ENCODE peak calls at places on chromosomes 16 and 17, in nine cellular contexts. Y, K, Q, H, M, X, Z, S and R are unnamed samples.
A peak's percentile ranks its signal among the peaks of the same experiment; 100 is the strongest.

GRCh38 chr17:848402-848801 is 66.2 kb downstream of the MRM3 start:
- DNase-seq in Y (no peak), K (no peak), Q (no peak), H (no peak), M (no peak), X (no peak), Z (no peak), S (no peak), R (no peak)

GRCh38 chr17:80877095-80877828 is 114.4 kb upstream of the CHMP6 start:
- DNase-seq in Y (no peak), K (no peak), Q (no peak), H (no peak), M (peak; percentile 86), X (no peak), Z (peak; percentile 74), S (no peak), R (peak; percentile 87)

GRCh38 chr16:56068314-56068713 is 123.0 kb upstream of the GNAO1 start:
- DNase-seq in Y (no peak), K (no peak), Q (no peak), H (no peak), M (no peak), X (no peak), Z (no peak), S (no peak), R (no peak)

GRCh38 chr17:45098869-45099616 is 33.3 kb downstream of the PLCD3 start:
- DNase-seq in Y (peak; percentile 91), K (peak; percentile 88), Q (peak; percentile 97), H (peak; percentile 84), M (peak; percentile 76), X (peak; percentile 93), Z (peak; percentile 77), S (peak; percentile 92), R (peak; percentile 90)

GRCh38 chr16:17885659-17886200 is 415.0 kb upstream of the XYLT1 start:
- DNase-seq in Y (no peak), K (no peak), Q (peak; percentile 9), H (no peak), M (no peak), X (no peak), Z (no peak), S (no peak), R (no peak)

GRCh38 chr17:3531266-3532101 is 26.1 kb downstream of the TRPV3 start:
- DNase-seq in Y (peak; percentile 95), K (no peak), Q (no peak), H (no peak), M (no peak), X (no peak), Z (no peak), S (no peak), R (no peak)

GRCh38 chr17:58385359-58385899 is 31.9 kb downstream of the RNF43 start:
- DNase-seq in Y (no peak), K (no peak), Q (no peak), H (no peak), M (no peak), X (no peak), Z (no peak), S (no peak), R (no peak)

GRCh38 chr16:68229431-68230175 is 6.3 kb downstream of the ESRP2 start:
- DNase-seq in Y (peak; percentile 55), K (peak; percentile 24), Q (peak; percentile 75), H (no peak), M (peak; percentile 47), X (peak; percentile 68), Z (peak; percentile 67), S (peak; percentile 88), R (peak; percentile 63)

GRCh38 chr17:69574257-69575197 is 160.0 kb downstream of the MAP2K6 start:
- DNase-seq in Y (no peak), K (peak; percentile 44), Q (no peak), H (no peak), M (no peak), X (no peak), Z (no peak), S (no peak), R (no peak)

GRCh38 chr17:72445055-72445991 is 324.5 kb downstream of the SOX9 start:
- DNase-seq in Y (peak; percentile 32), K (no peak), Q (no peak), H (no peak), M (no peak), X (no peak), Z (no peak), S (no peak), R (no peak)

GRCh38 chr16:12188674-12189249 is 212.2 kb downstream of the SNX29 start:
- DNase-seq in Y (no peak), K (no peak), Q (no peak), H (no peak), M (no peak), X (no peak), Z (no peak), S (peak; percentile 66), R (no peak)

GRCh38 chr16:16042076-16042475 is 92.7 kb downstream of the ABCC1 start:
- DNase-seq in Y (peak; percentile 79), K (no peak), Q (no peak), H (peak; percentile 43), M (no peak), X (peak; percentile 49), Z (no peak), S (peak; percentile 69), R (no peak)

GRCh38 chr17:2222901-2223616 is 80.5 kb downstream of the SMG6 start:
- DNase-seq in Y (no peak), K (no peak), Q (no peak), H (no peak), M (peak; percentile 66), X (peak; percentile 44), Z (peak; percentile 37), S (peak; percentile 37), R (no peak)

GRCh38 chr16:84851192-84852127 is 31.7 kb downstream of the CRISPLD2 start:
- DNase-seq in Y (no peak), K (peak; percentile 63), Q (no peak), H (no peak), M (no peak), X (no peak), Z (no peak), S (peak; percentile 49), R (no peak)

GRCh38 chr17:77145635-77146632 is 5.2 kb downstream of the SEC14L1 start:
- DNase-seq in Y (peak; percentile 74), K (peak; percentile 44), Q (no peak), H (no peak), M (no peak), X (peak; percentile 77), Z (peak; percentile 28), S (peak; percentile 78), R (peak; percentile 68)

GRCh38 chr17:13646411-13646810 is 44.7 kb upstream of the HS3ST3A1 start:
- DNase-seq in Y (no peak), K (no peak), Q (no peak), H (no peak), M (no peak), X (no peak), Z (no peak), S (peak; percentile 60), R (no peak)

GRCh38 chr16:85396879-85397871 is 215.9 kb upstream of the GSE1 start:
- DNase-seq in Y (no peak), K (no peak), Q (no peak), H (no peak), M (no peak), X (no peak), Z (no peak), S (no peak), R (peak; percentile 68)

GRCh38 chr17:9057310-9057709 is 36.0 kb downstream of the NTN1 start:
- DNase-seq in Y (no peak), K (no peak), Q (no peak), H (no peak), M (no peak), X (no peak), Z (no peak), S (no peak), R (no peak)

GRCh38 chr17:44909681-44910144 is 5.6 kb downstream of the GFAP start:
- DNase-seq in Y (no peak), K (no peak), Q (no peak), H (no peak), M (no peak), X (no peak), Z (no peak), S (peak; percentile 71), R (no peak)

GRCh38 chr17:22516861-22517636 is 824.7 kb downstream of the KCNJ18 start:
- DNase-seq in Y (no peak), K (no peak), Q (no peak), H (no peak), M (no peak), X (no peak), Z (no peak), S (no peak), R (no peak)

GRCh38 chr16:48206594-48207242 is 37.4 kb upstream of the LONP2 start:
- DNase-seq in Y (no peak), K (no peak), Q (no peak), H (no peak), M (no peak), X (no peak), Z (no peak), S (no peak), R (no peak)

GRCh38 chr17:81471804-81472456 is 40.7 kb downstream of the ACTG1 start:
- DNase-seq in Y (peak; percentile 88), K (no peak), Q (peak; percentile 89), H (no peak), M (no peak), X (peak; percentile 32), Z (no peak), S (peak; percentile 100), R (no peak)

GRCh38 chr16:16120382-16121184 is 102.7 kb downstream of the ABCC6 start:
- DNase-seq in Y (peak; percentile 86), K (peak; percentile 98), Q (no peak), H (no peak), M (no peak), X (no peak), Z (no peak), S (no peak), R (no peak)

GRCh38 chr16:84985079-84986065 is 26.0 kb downstream of the ZDHHC7 start:
- DNase-seq in Y (no peak), K (no peak), Q (no peak), H (no peak), M (no peak), X (no peak), Z (no peak), S (peak; percentile 84), R (no peak)

GRCh38 chr17:79970576-79971068 is 65.0 kb downstream of the TBC1D16 start:
- DNase-seq in Y (no peak), K (no peak), Q (peak; percentile 61), H (no peak), M (peak; percentile 56), X (peak; percentile 82), Z (peak; percentile 74), S (no peak), R (no peak)

GRCh38 chr16:49452568-49452967 is 79.0 kb downstream of the C16orf78 start:
- DNase-seq in Y (no peak), K (peak; percentile 8), Q (peak; percentile 62), H (no peak), M (no peak), X (no peak), Z (no peak), S (no peak), R (no peak)

GRCh38 chr16:89787365-89787805 is 29.1 kb downstream of the FANCA start:
- DNase-seq in Y (no peak), K (no peak), Q (no peak), H (no peak), M (no peak), X (no peak), Z (no peak), S (no peak), R (no peak)

GRCh38 chr17:42780816-42781638 is 617 bp downstream of the WNK4 start:
- DNase-seq in Y (no peak), K (no peak), Q (peak; percentile 28), H (no peak), M (no peak), X (peak; percentile 26), Z (no peak), S (peak; percentile 12), R (no peak)

GRCh38 chr17:1469231-1469852 is 13.3 kb upstream of the CRK start:
- DNase-seq in Y (no peak), K (no peak), Q (peak; percentile 85), H (no peak), M (no peak), X (peak; percentile 61), Z (no peak), S (no peak), R (no peak)

GRCh38 chr17:45128331-45128730 is 4.0 kb downstream of the PLCD3 start:
- DNase-seq in Y (no peak), K (no peak), Q (no peak), H (no peak), M (no peak), X (no peak), Z (no peak), S (no peak), R (no peak)

GRCh38 chr17:539766-540165 is 174.9 kb downstream of the VPS53 start:
- DNase-seq in Y (no peak), K (no peak), Q (no peak), H (no peak), M (no peak), X (no peak), Z (no peak), S (no peak), R (no peak)